ENCODE peak calls at places on chromosomes 13 and 19, in four cellular contexts. One of them, this sample, is unnamed.
A peak's percentile ranks its signal among the peaks of the same experiment; 100 is the strongest.

GRCh38 chr19:29645911-29646310 is 19.4 kb upstream of the PLEKHF1 start:
- DNase-seq in naive thymus-derived CD4-positive, alpha-beta T cell: no peak
- DNase-seq in ovary: peak; percentile 74
- DNase-seq in Peyer's patch: no peak
- DNase-seq in this sample: peak; percentile 76

GRCh38 chr13:71758823-71759222 is 108.2 kb downstream of the DACH1 start:
- DNase-seq in naive thymus-derived CD4-positive, alpha-beta T cell: no peak
- DNase-seq in ovary: no peak
- DNase-seq in Peyer's patch: no peak
- DNase-seq in this sample: no peak

GRCh38 chr13:51249254-51249653 is 27.1 kb downstream of the FAM124A start:
- DNase-seq in naive thymus-derived CD4-positive, alpha-beta T cell: no peak
- DNase-seq in ovary: no peak
- DNase-seq in Peyer's patch: no peak
- DNase-seq in this sample: no peak

GRCh38 chr19:45677351-45678230 is 9.6 kb downstream of the GIPR start:
- DNase-seq in naive thymus-derived CD4-positive, alpha-beta T cell: peak; percentile 72
- DNase-seq in ovary: peak; percentile 64
- DNase-seq in Peyer's patch: peak; percentile 95
- DNase-seq in this sample: peak; percentile 87

GRCh38 chr19:38949580-38950367 is 19.0 kb downstream of the MRPS12 start:
- DNase-seq in naive thymus-derived CD4-positive, alpha-beta T cell: peak; percentile 61
- DNase-seq in ovary: peak; percentile 97
- DNase-seq in Peyer's patch: peak; percentile 82
- DNase-seq in this sample: peak; percentile 96

GRCh38 chr13:73195091-73195490 is 136.3 kb downstream of the KLF5 start:
- DNase-seq in naive thymus-derived CD4-positive, alpha-beta T cell: no peak
- DNase-seq in ovary: no peak
- DNase-seq in Peyer's patch: no peak
- DNase-seq in this sample: no peak

GRCh38 chr13:46324976-46325375 is 62.1 kb downstream of the RUBCNL start:
- DNase-seq in naive thymus-derived CD4-positive, alpha-beta T cell: no peak
- DNase-seq in ovary: no peak
- DNase-seq in Peyer's patch: no peak
- DNase-seq in this sample: no peak

GRCh38 chr13:39655041-39655568 is 357 bp upstream of the COG6 start:
- DNase-seq in naive thymus-derived CD4-positive, alpha-beta T cell: no peak
- DNase-seq in ovary: no peak
- DNase-seq in Peyer's patch: no peak
- DNase-seq in this sample: no peak

GRCh38 chr13:36344173-36344572 is 2.0 kb downstream of the SPART start:
- DNase-seq in naive thymus-derived CD4-positive, alpha-beta T cell: no peak
- DNase-seq in ovary: no peak
- DNase-seq in Peyer's patch: no peak
- DNase-seq in this sample: no peak

DNA sequence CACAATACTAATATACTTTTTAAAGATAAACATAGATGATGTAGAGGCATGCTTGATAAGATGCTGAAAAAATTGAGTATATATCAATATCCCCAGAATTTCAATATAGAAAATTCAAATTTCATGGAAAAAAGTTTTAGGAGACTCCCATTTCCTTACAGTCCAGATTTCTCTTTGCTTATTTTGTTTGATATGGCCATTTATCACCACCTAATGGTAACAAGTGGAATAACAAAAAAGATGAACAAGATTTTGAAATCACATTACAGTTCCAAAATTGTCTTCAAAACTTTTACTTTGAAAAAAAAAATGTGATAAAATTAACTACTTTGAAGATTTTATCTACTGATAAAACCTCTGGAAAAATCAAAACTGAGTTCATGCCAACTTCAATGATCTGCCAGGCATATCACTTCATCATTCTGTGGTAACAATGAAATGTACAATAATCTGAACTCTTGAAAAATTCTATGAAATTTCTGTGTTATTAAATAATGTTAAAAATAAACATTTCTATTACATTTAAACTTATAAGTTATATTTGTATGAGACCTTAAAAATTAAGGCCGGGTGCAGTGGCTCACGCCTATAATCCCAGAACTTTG is 17.5 kb downstream of the MIPEP start:
- DNase-seq in naive thymus-derived CD4-positive, alpha-beta T cell: no peak
- DNase-seq in ovary: no peak
- DNase-seq in Peyer's patch: no peak
- DNase-seq in this sample: no peak
- H3K4me1 ChIP-seq in naive thymus-derived CD4-positive, alpha-beta T cell: no peaks in the 10 kb centered on the region
- H3K4me1 ChIP-seq in ovary: no peaks in the 10 kb centered on the region
- H3K4me1 ChIP-seq in Peyer's patch: no peaks in the 10 kb centered on the region
- H3K4me1 ChIP-seq in this sample: peaks cover 2% of the 10 kb centered on the region

DNA sequence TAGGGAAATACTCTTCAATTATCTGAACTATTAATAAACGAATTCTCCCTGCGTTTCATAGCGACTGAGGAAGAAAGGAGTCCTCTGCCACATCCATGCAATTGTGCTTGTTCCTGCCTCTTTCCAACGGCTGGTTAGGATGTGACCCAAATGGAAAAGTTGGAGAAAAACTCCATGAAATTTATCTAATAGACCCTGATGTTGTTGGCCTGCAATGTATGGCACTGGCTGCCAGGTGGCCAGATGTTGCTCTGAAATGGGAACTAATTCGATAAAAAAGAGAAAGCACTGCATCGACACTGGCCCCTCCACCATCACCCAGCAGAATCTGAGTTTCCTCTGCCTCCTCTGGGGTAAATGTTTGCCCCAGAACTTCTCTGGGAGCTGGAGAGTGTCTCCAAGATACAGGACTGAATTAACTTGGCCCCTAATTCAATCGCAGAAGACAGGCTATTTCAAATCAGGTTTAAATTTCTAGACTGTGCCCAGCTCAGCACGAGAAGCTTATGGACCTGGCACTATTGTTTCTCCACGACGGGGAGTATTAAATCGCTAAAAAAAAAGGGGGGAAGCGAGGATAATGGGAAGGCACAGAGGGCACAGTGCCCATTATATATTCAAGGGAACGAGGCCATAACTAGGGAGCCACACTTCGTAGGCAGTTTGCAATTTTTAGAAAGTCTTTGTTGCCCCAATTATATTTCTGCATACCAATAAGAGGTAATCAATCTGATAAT is 103.9 kb downstream of the ZIC5 start:
- DNase-seq in naive thymus-derived CD4-positive, alpha-beta T cell: no peak
- DNase-seq in ovary: no peak
- DNase-seq in Peyer's patch: no peak
- DNase-seq in this sample: no peak
- H3K4me1 ChIP-seq in naive thymus-derived CD4-positive, alpha-beta T cell: no peaks in the 10 kb centered on the region
- H3K4me1 ChIP-seq in ovary: no peaks in the 10 kb centered on the region
- H3K4me1 ChIP-seq in Peyer's patch: no peaks in the 10 kb centered on the region
- H3K4me1 ChIP-seq in this sample: no peaks in the 10 kb centered on the region

GRCh38 chr19:10230904-10231623 is at the start of gene S1PR2:
- DNase-seq in naive thymus-derived CD4-positive, alpha-beta T cell: peak; percentile 54
- DNase-seq in ovary: peak; percentile 91
- DNase-seq in Peyer's patch: peak; percentile 72
- DNase-seq in this sample: peak; percentile 90

GRCh38 chr19:10235003-10235402 is 3.9 kb upstream of the S1PR2 start:
- DNase-seq in naive thymus-derived CD4-positive, alpha-beta T cell: no peak
- DNase-seq in ovary: no peak
- DNase-seq in Peyer's patch: no peak
- DNase-seq in this sample: no peak

GRCh38 chr19:10231624-10232228 is 595 bp upstream of the S1PR2 start:
- DNase-seq in naive thymus-derived CD4-positive, alpha-beta T cell: no peak
- DNase-seq in ovary: no peak
- DNase-seq in Peyer's patch: no peak
- DNase-seq in this sample: no peak

GRCh38 chr19:10230155-10230903 is 802 bp downstream of the S1PR2 start:
- DNase-seq in naive thymus-derived CD4-positive, alpha-beta T cell: peak; percentile 37
- DNase-seq in ovary: peak; percentile 87
- DNase-seq in Peyer's patch: no peak
- DNase-seq in this sample: peak; percentile 90

DNA sequence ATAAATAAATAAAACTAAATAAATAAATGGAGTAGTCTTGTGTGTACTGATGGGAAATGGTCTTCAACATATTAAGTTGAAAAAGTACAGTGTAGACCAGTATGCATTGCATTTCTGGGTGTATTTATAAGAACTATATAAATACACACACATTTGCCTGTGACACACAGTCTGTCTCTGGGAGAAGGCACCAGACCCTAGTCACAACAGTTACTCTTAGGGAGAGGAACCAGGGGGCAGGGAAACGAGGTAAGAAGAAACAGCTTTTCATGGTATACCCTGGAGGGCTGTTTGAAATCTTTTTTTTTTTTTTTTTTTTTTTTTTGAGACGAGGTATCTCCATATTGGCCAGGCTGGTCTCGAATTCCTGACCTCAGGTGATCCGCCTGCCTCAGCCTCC is 2.8 kb upstream of the S1PR2 start:
- DNase-seq in naive thymus-derived CD4-positive, alpha-beta T cell: no peak
- DNase-seq in ovary: no peak
- DNase-seq in Peyer's patch: no peak
- DNase-seq in this sample: no peak
- H3K4me1 ChIP-seq in naive thymus-derived CD4-positive, alpha-beta T cell: peaks cover 19% of the 10 kb centered on the region
- H3K4me1 ChIP-seq in ovary: no peaks in the 10 kb centered on the region
- H3K4me1 ChIP-seq in Peyer's patch: peaks cover 9% of the 10 kb centered on the region
- H3K4me1 ChIP-seq in this sample: peaks cover 3% of the 10 kb centered on the region

DNA sequence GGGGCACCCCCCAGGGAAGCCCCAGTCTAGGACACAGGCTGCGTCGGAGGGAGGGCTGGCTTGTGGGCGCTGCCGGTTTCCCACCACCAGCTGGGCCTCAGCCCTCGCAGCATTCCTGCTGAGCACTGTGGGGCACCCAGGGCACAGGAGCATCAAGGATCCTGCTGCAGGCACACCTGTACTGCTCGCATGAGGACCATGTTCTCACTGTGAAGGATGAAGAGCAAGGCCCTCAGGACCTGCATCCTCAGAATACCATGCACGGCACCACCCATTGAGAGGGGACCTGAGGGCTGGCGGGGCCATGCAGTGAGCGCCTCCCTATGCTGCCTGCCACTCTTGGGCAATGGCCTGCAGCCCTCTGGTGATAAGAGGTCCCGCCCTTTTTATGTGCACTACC is 31.4 kb downstream of the TUBA3C start:
- DNase-seq in naive thymus-derived CD4-positive, alpha-beta T cell: no peak
- DNase-seq in ovary: no peak
- DNase-seq in Peyer's patch: no peak
- DNase-seq in this sample: no peak
- H3K4me1 ChIP-seq in naive thymus-derived CD4-positive, alpha-beta T cell: no peaks in the 10 kb centered on the region
- H3K4me1 ChIP-seq in ovary: no peaks in the 10 kb centered on the region
- H3K4me1 ChIP-seq in Peyer's patch: no peaks in the 10 kb centered on the region
- H3K4me1 ChIP-seq in this sample: no peaks in the 10 kb centered on the region